ENCODE peak calls at places on chromosomes 11 and 22, in eight cellular contexts. K is OCI-LY7; L is stimulated activated CD8-positive, alpha-beta memory T cell treated with anti-CD3 and anti-CD28 coated beads, Interleukin-15, amount 100 ng/mL, for 4 hours; N is neural crest cell; C is EL; V is fibroblast of lung; E is T-helper 2 cell; O is dermis blood vessel endothelial cell. B is an unnamed sample.

GRCh38 chr11:1760351-1761109 is 3.2 kb downstream of the CTSD start:
- DNase-seq in K (no peak), L (no peak), N (no peak), C (peak), V (peak), E (no peak), O (peak), B (peak)

GRCh38 chr22:18968011-18968749 is 32.1 kb upstream of the PRODH start:
- DNase-seq in K (no peak), L (no peak), N (peak), C (peak), V (peak), E (no peak), O (peak), B (no peak)

GRCh38 chr11:2431395-2431794 is 12.9 kb downstream of the TRPM5 start:
- DNase-seq in K (no peak), L (no peak), N (no peak), C (no peak), V (no peak), E (no peak), O (no peak), B (no peak)

GRCh38 chr22:24985824-24986214 is 33.3 kb downstream of the KIAA1671 start:
- DNase-seq in K (no peak), L (no peak), N (no peak), C (peak), V (peak), E (no peak), O (peak), B (no peak)

GRCh38 chr22:19716041-19716828 is 1.9 kb downstream of the SEPTIN5 start:
- DNase-seq in K (no peak), L (no peak), N (no peak), C (no peak), V (no peak), E (no peak), O (no peak), B (no peak)

GRCh38 chr11:106389096-106389495 is 311.6 kb downstream of the AASDHPPT start:
- DNase-seq in K (no peak), L (no peak), N (no peak), C (peak), V (peak), E (no peak), O (peak), B (peak)

GRCh38 chr22:44024288-44024908 is at the start of gene PARVB:
- DNase-seq in K (no peak), L (no peak), N (peak), C (peak), V (no peak), E (no peak), O (peak), B (no peak)

GRCh38 chr11:124586247-124586860 is 16.6 kb downstream of the OR8A1 start:
- DNase-seq in K (peak), L (no peak), N (peak), C (peak), V (peak), E (peak), O (peak), B (peak)

GRCh38 chr11:80103149-80103859 is 662.5 kb upstream of the TENM4 start:
- DNase-seq in K (no peak), L (no peak), N (no peak), C (peak), V (peak), E (no peak), O (no peak), B (peak)

GRCh38 chr11:2515401-2516275 is 70.8 kb downstream of the KCNQ1 start:
- DNase-seq in K (no peak), L (no peak), N (peak), C (no peak), V (no peak), E (no peak), O (no peak), B (no peak)

GRCh38 chr22:37483594-37484114 is 2.5 kb downstream of the MFNG start:
- DNase-seq in K (no peak), L (no peak), N (no peak), C (no peak), V (no peak), E (no peak), O (peak), B (no peak)

GRCh38 chr11:117833401-117833891 is 8.9 kb upstream of the FXYD2 start:
- DNase-seq in K (no peak), L (no peak), N (no peak), C (no peak), V (no peak), E (no peak), O (no peak), B (no peak)

GRCh38 chr11:45100338-45100737 is 46.1 kb upstream of the PRDM11 start:
- DNase-seq in K (no peak), L (no peak), N (no peak), C (peak), V (no peak), E (no peak), O (peak), B (peak)

GRCh38 chr11:124919836-124920755 is 1.0 kb downstream of the HEPN1 start:
- DNase-seq in K (no peak), L (no peak), N (no peak), C (no peak), V (no peak), E (no peak), O (no peak), B (no peak)

GRCh38 chr11:100578966-100579365 is 108.1 kb upstream of the ARHGAP42 start:
- DNase-seq in K (no peak), L (no peak), N (no peak), C (peak), V (peak), E (no peak), O (no peak), B (no peak)

GRCh38 chr11:10533323-10533722 is 7.7 kb downstream of the RNF141 start:
- DNase-seq in K (no peak), L (no peak), N (no peak), C (no peak), V (no peak), E (no peak), O (no peak), B (no peak)

GRCh38 chr11:73766763-73767162 is 5.9 kb upstream of the RAB6A start:
- DNase-seq in K (no peak), L (no peak), N (no peak), C (no peak), V (no peak), E (no peak), O (no peak), B (no peak)

GRCh38 chr11:35033011-35033410 is 106.0 kb upstream of the CD44 start:
- DNase-seq in K (no peak), L (no peak), N (no peak), C (no peak), V (no peak), E (no peak), O (no peak), B (no peak)

GRCh38 chr11:120647681-120648080 is 136.1 kb downstream of the GRIK4 start:
- DNase-seq in K (no peak), L (no peak), N (no peak), C (no peak), V (no peak), E (no peak), O (no peak), B (no peak)

GRCh38 chr11:1428762-1429316 is 39.1 kb downstream of the BRSK2 start:
- DNase-seq in K (no peak), L (no peak), N (no peak), C (no peak), V (no peak), E (no peak), O (no peak), B (no peak)

GRCh38 chr22:36738416-36739020 is 35.0 kb upstream of the CACNG2 start:
- DNase-seq in K (no peak), L (no peak), N (no peak), C (no peak), V (no peak), E (no peak), O (no peak), B (no peak)

GRCh38 chr11:122853971-122854446 is 15.7 kb downstream of the CRTAM start:
- DNase-seq in K (peak), L (no peak), N (peak), C (peak), V (peak), E (no peak), O (peak), B (peak)

GRCh38 chr11:111978028-111978771 is 41.1 kb downstream of the DIXDC1 start:
- DNase-seq in K (no peak), L (no peak), N (peak), C (peak), V (peak), E (no peak), O (peak), B (peak)

GRCh38 chr11:106463154-106463553 is 385.7 kb downstream of the AASDHPPT start:
- DNase-seq in K (no peak), L (no peak), N (no peak), C (no peak), V (no peak), E (no peak), O (no peak), B (no peak)

GRCh38 chr22:36467042-36467810 is 14.2 kb downstream of the TXN2 start:
- DNase-seq in K (no peak), L (no peak), N (no peak), C (peak), V (peak), E (no peak), O (no peak), B (no peak)

GRCh38 chr11:2940166-2940929 is 11.1 kb upstream of the PHLDA2 start:
- DNase-seq in K (no peak), L (no peak), N (no peak), C (peak), V (no peak), E (no peak), O (peak), B (no peak)

GRCh38 chr11:77559686-77560425 is 29.9 kb upstream of the AQP11 start:
- DNase-seq in K (no peak), L (no peak), N (no peak), C (peak), V (peak), E (no peak), O (peak), B (peak)

GRCh38 chr22:49683032-49683431 is 144.6 kb downstream of the BRD1 start:
- DNase-seq in K (no peak), L (no peak), N (no peak), C (no peak), V (no peak), E (no peak), O (no peak), B (no peak)

GRCh38 chr11:66438504-66439466 is at the start of gene MRPL11:
- DNase-seq in K (peak), L (peak), N (peak), C (peak), V (peak), E (peak), O (peak), B (peak)

GRCh38 chr11:85759915-85760314 is 51.0 kb downstream of the SYTL2 start:
- DNase-seq in K (no peak), L (no peak), N (no peak), C (peak), V (peak), E (no peak), O (no peak), B (peak)

B was measured in foreskin melanocyte.